ENCODE peak calls at places on chromosome 18, in eight cellular contexts. M, B, K, G, S, N, Y and J are unnamed samples.
A peak's percentile ranks its signal among the peaks of the same experiment; 100 is the strongest.

GRCh38 chr18:6566338-6566911 is 151.7 kb upstream of the L3MBTL4 start:
- DNase-seq in M (no peak), B (no peak), K (no peak), G (no peak), S (no peak), N (no peak), Y (no peak), J (no peak)

GRCh38 chr18:28123401-28124030 is 53.4 kb downstream of the CDH2 start:
- DNase-seq in M (no peak), B (no peak), K (no peak), G (no peak), S (no peak), N (no peak), Y (no peak), J (no peak)

GRCh38 chr18:63366270-63366990 is 576 bp downstream of the KDSR start:
- DNase-seq in M (peak; percentile 52), B (peak; percentile 46), K (peak; percentile 62), G (peak; percentile 63), S (peak; percentile 23), N (no peak), Y (peak; percentile 64), J (peak; percentile 21)

GRCh38 chr18:67217551-67218166 is 298.9 kb downstream of the DSEL start:
- DNase-seq in M (peak; percentile 44), B (peak; percentile 61), K (peak; percentile 65), G (no peak), S (peak; percentile 54), N (no peak), Y (peak; percentile 49), J (no peak)

GRCh38 chr18:79259218-79259617 is 136.5 kb upstream of the NFATC1 start:
- DNase-seq in M (no peak), B (no peak), K (no peak), G (no peak), S (no peak), N (no peak), Y (no peak), J (no peak)

GRCh38 chr18:21141678-21142422 is 30.2 kb upstream of the ROCK1 start:
- DNase-seq in M (no peak), B (no peak), K (no peak), G (no peak), S (no peak), N (no peak), Y (no peak), J (no peak)

GRCh38 chr18:25223211-25223610 is 128.8 kb downstream of the ZNF521 start:
- DNase-seq in M (no peak), B (no peak), K (no peak), G (peak; percentile 39), S (no peak), N (no peak), Y (no peak), J (no peak)

GRCh38 chr18:48607049-48607984 is 68.5 kb downstream of the CTIF start:
- DNase-seq in M (no peak), B (no peak), K (peak; percentile 81), G (peak; percentile 77), S (no peak), N (no peak), Y (no peak), J (peak; percentile 53)

GRCh38 chr18:40883271-40883670 is 1071.8 kb upstream of the PIK3C3 start:
- DNase-seq in M (no peak), B (no peak), K (no peak), G (no peak), S (no peak), N (no peak), Y (no peak), J (no peak)

GRCh38 chr18:8791171-8791651 is 85.9 kb downstream of the MTCL1 start:
- DNase-seq in M (no peak), B (no peak), K (no peak), G (no peak), S (no peak), N (no peak), Y (no peak), J (no peak)

GRCh38 chr18:5317186-5317585 is 21.7 kb upstream of the ZBTB14 start:
- DNase-seq in M (no peak), B (no peak), K (no peak), G (no peak), S (no peak), N (no peak), Y (no peak), J (no peak)

GRCh38 chr18:1270081-1270480 is 365.4 kb downstream of the ADCYAP1 start:
- DNase-seq in M (peak; percentile 61), B (no peak), K (no peak), G (no peak), S (no peak), N (no peak), Y (no peak), J (no peak)

GRCh38 chr18:59311631-59312030 is 6.8 kb downstream of the CPLX4 start:
- DNase-seq in M (no peak), B (no peak), K (peak; percentile 40), G (no peak), S (no peak), N (no peak), Y (no peak), J (no peak)

GRCh38 chr18:59744271-59744721 is 47.1 kb upstream of the CCBE1 start:
- DNase-seq in M (peak; percentile 54), B (no peak), K (peak; percentile 82), G (no peak), S (no peak), N (no peak), Y (no peak), J (no peak)

GRCh38 chr18:75625966-75626365 is 198.5 kb upstream of the SMIM21 start:
- DNase-seq in M (no peak), B (no peak), K (no peak), G (no peak), S (no peak), N (no peak), Y (no peak), J (no peak)